ENCODE peak calls at places on chromosomes 2 and 18, in ten cellular contexts. J is left colon, O is neuronal stem cell, N is fibroblast of pulmonary artery, T is T-cell, X is GM10248, D is A549, M is SW480, Z is pancreas, C is activated T-cell treated with anti-CD3 and anti-CD28 coated beads for 24 hours. Y is an unnamed sample.

GRCh38 chr2:148877403-148877740 is 2.3 kb downstream of the KIF5C start:
- DNase-seq in J (no peak), O (no peak), N (no peak), T (no peak), X (no peak), D (no peak), M (no peak), Z (no peak), C (no peak), Y (no peak)

GRCh38 chr2:173414823-173415322 is 60.2 kb downstream of the CDCA7 start:
- DNase-seq in J (no peak), O (no peak), N (peak), T (no peak), X (no peak), D (no peak), M (no peak), Z (no peak), C (no peak), Y (no peak)

GRCh38 chr2:117814417-117815264 is at the start of gene DDX18:
- DNase-seq in J (peak), O (peak), N (peak), T (peak), X (peak), D (peak), M (peak), Z (peak), C (peak), Y (peak)

GRCh38 chr2:241269707-241270520 is 45.6 kb downstream of the HDLBP start:
- DNase-seq in J (no peak), O (no peak), N (no peak), T (no peak), X (no peak), D (no peak), M (no peak), Z (no peak), C (no peak), Y (no peak)

GRCh38 chr2:108965540-108966299 is 23.3 kb downstream of the EDAR start:
- DNase-seq in J (no peak), O (no peak), N (no peak), T (peak), X (no peak), D (no peak), M (peak), Z (no peak), C (no peak), Y (no peak)

GRCh38 chr2:134320930-134321329 is 67.1 kb downstream of the MGAT5 start:
- DNase-seq in J (peak), O (no peak), N (no peak), T (peak), X (no peak), D (no peak), M (no peak), Z (no peak), C (peak), Y (no peak)

GRCh38 chr2:197125000-197125399 is 185.6 kb downstream of the ANKRD44 start:
- DNase-seq in J (no peak), O (no peak), N (peak), T (no peak), X (no peak), D (no peak), M (no peak), Z (no peak), C (no peak), Y (no peak)

GRCh38 chr2:122635649-122636496 is 880.4 kb downstream of the TSN start:
- DNase-seq in J (no peak), O (no peak), N (peak), T (no peak), X (no peak), D (no peak), M (no peak), Z (no peak), C (no peak), Y (no peak)

GRCh38 chr18:36825526-36825925 is 3.3 kb downstream of the TPGS2 start:
- DNase-seq in J (no peak), O (no peak), N (no peak), T (no peak), X (no peak), D (no peak), M (no peak), Z (no peak), C (no peak), Y (no peak)

GRCh38 chr2:201969241-201969937 is 64.3 kb upstream of the FZD7 start:
- DNase-seq in J (no peak), O (no peak), N (no peak), T (no peak), X (no peak), D (no peak), M (no peak), Z (no peak), C (no peak), Y (no peak)

GRCh38 chr2:241379481-241380480 is 23.7 kb downstream of the FARP2 start:
- DNase-seq in J (no peak), O (no peak), N (peak), T (no peak), X (no peak), D (no peak), M (no peak), Z (no peak), C (no peak), Y (no peak)

GRCh38 chr2:317501-318424 is 29.9 kb upstream of the ALKAL2 start:
- DNase-seq in J (no peak), O (peak), N (peak), T (no peak), X (peak), D (no peak), M (peak), Z (no peak), C (no peak), Y (no peak)

GRCh38 chr18:10838594-10838993 is 310.8 kb downstream of the PIEZO2 start:
- DNase-seq in J (no peak), O (no peak), N (peak), T (no peak), X (peak), D (no peak), M (no peak), Z (no peak), C (no peak), Y (peak)

GRCh38 chr2:47174731-47175361 is 19.7 kb upstream of the STPG4 start:
- DNase-seq in J (peak), O (no peak), N (peak), T (peak), X (peak), D (peak), M (peak), Z (peak), C (no peak), Y (peak)

GRCh38 chr2:136376798-136377211 is 258.9 kb upstream of the CXCR4 start:
- DNase-seq in J (no peak), O (no peak), N (peak), T (no peak), X (no peak), D (no peak), M (no peak), Z (no peak), C (no peak), Y (no peak)

GRCh38 chr2:85255456-85255812 is 72.4 kb downstream of the TGOLN2 start:
- DNase-seq in J (no peak), O (no peak), N (no peak), T (no peak), X (no peak), D (no peak), M (no peak), Z (no peak), C (no peak), Y (no peak)

GRCh38 chr18:73733806-73734314 is 413.8 kb downstream of the FBXO15 start:
- DNase-seq in J (no peak), O (no peak), N (no peak), T (no peak), X (no peak), D (no peak), M (no peak), Z (no peak), C (no peak), Y (no peak)

GRCh38 chr2:72041638-72042111 is 106.0 kb downstream of the CYP26B1 start:
- DNase-seq in J (no peak), O (no peak), N (no peak), T (no peak), X (no peak), D (no peak), M (no peak), Z (no peak), C (no peak), Y (no peak)

GRCh38 chr2:30267161-30267568 is 35.8 kb downstream of the LBH start:
- DNase-seq in J (no peak), O (no peak), N (no peak), T (no peak), X (no peak), D (no peak), M (no peak), Z (no peak), C (peak), Y (no peak)

GRCh38 chr2:157185828-157186227 is 71.7 kb upstream of the GALNT5 start:
- DNase-seq in J (no peak), O (no peak), N (peak), T (no peak), X (no peak), D (no peak), M (no peak), Z (no peak), C (no peak), Y (peak)

GRCh38 chr18:40124107-40124506 is 1830.9 kb upstream of the PIK3C3 start:
- DNase-seq in J (no peak), O (no peak), N (peak), T (no peak), X (no peak), D (no peak), M (peak), Z (no peak), C (no peak), Y (no peak)

GRCh38 chr2:26946841-26947784 is 23.3 kb upstream of the MAPRE3 start:
- DNase-seq in J (peak), O (no peak), N (peak), T (no peak), X (no peak), D (no peak), M (peak), Z (peak), C (no peak), Y (peak)

GRCh38 chr18:58578321-58578720 is 50.6 kb downstream of the ALPK2 start:
- DNase-seq in J (no peak), O (no peak), N (no peak), T (no peak), X (no peak), D (no peak), M (no peak), Z (no peak), C (no peak), Y (no peak)

GRCh38 chr2:230932556-230933511 is 7.8 kb upstream of the GPR55 start:
- DNase-seq in J (no peak), O (no peak), N (peak), T (no peak), X (no peak), D (no peak), M (no peak), Z (no peak), C (no peak), Y (peak)

GRCh38 chr2:70192516-70192915 is 1.7 kb upstream of the C2orf42 start:
- DNase-seq in J (no peak), O (no peak), N (no peak), T (no peak), X (no peak), D (no peak), M (peak), Z (no peak), C (no peak), Y (no peak)

GRCh38 chr2:138548796-138549195 is 47.2 kb downstream of the SPOPL start:
- DNase-seq in J (no peak), O (no peak), N (no peak), T (no peak), X (no peak), D (no peak), M (no peak), Z (no peak), C (no peak), Y (no peak)

GRCh38 chr2:218476676-218477075 is 57.8 kb downstream of the VIL1 start:
- DNase-seq in J (no peak), O (no peak), N (peak), T (no peak), X (no peak), D (no peak), M (no peak), Z (no peak), C (no peak), Y (peak)

GRCh38 chr18:8705280-8705940 is at the start of gene MTCL1:
- DNase-seq in J (peak), O (no peak), N (peak), T (no peak), X (peak), D (peak), M (peak), Z (peak), C (no peak), Y (no peak)

GRCh38 chr18:72700961-72701710 is 157.0 kb upstream of the CBLN2 start:
- DNase-seq in J (no peak), O (no peak), N (peak), T (no peak), X (no peak), D (no peak), M (peak), Z (no peak), C (no peak), Y (peak)

GRCh38 chr2:199128476-199129214 is 329.1 kb downstream of the SATB2 start:
- DNase-seq in J (no peak), O (no peak), N (no peak), T (no peak), X (no peak), D (no peak), M (no peak), Z (no peak), C (no peak), Y (no peak)

GRCh38 chr18:56028514-56028913 is 440.5 kb upstream of the TCF4 start:
- DNase-seq in J (no peak), O (no peak), N (peak), T (no peak), X (no peak), D (peak), M (no peak), Z (no peak), C (no peak), Y (peak)

GRCh38 chr2:101305044-101305443 is 3.5 kb downstream of the RNF149 start:
- DNase-seq in J (no peak), O (no peak), N (no peak), T (no peak), X (no peak), D (no peak), M (no peak), Z (no peak), C (no peak), Y (no peak)

GRCh38 chr2:138294451-138294850 is 207.1 kb upstream of the SPOPL start:
- DNase-seq in J (no peak), O (no peak), N (no peak), T (no peak), X (no peak), D (no peak), M (no peak), Z (no peak), C (no peak), Y (no peak)

GRCh38 chr2:240136013-240136670 is at the start of gene COPS9:
- DNase-seq in J (peak), O (peak), N (peak), T (peak), X (peak), D (peak), M (peak), Z (peak), C (peak), Y (peak)

GRCh38 chr18:12811191-12811950 is 72.7 kb downstream of the PTPN2 start:
- DNase-seq in J (no peak), O (no peak), N (no peak), T (no peak), X (no peak), D (no peak), M (no peak), Z (no peak), C (no peak), Y (no peak)

GRCh38 chr2:159875083-159875482 is 77.1 kb upstream of the CD302 start:
- DNase-seq in J (no peak), O (no peak), N (no peak), T (no peak), X (no peak), D (no peak), M (no peak), Z (no peak), C (no peak), Y (no peak)